ENCODE peak calls at places on chromosomes 16 and 17, in four cellular contexts. G is EL, Q is cardiac fibroblast, F is NCI-H510A treated with DMSO at 0.1 percent for 48 hours. C is an unnamed sample.

GRCh38 chr16:50806099-50807062 is 64.5 kb downstream of the CYLD start:
- DNase-seq in G (peak; percentile 87), Q (peak; percentile 92), F (peak; percentile 97), C (peak; percentile 91)

GRCh38 chr16:52256310-52257078 is 290.4 kb downstream of the TOX3 start:
- DNase-seq in G (no peak), Q (no peak), F (no peak), C (no peak)

GRCh38 chr16:71214771-71215381 is 15.6 kb downstream of the HYDIN start:
- DNase-seq in G (no peak), Q (peak; percentile 10), F (peak; percentile 50), C (peak; percentile 25)

GRCh38 chr17:80192268-80192667 is 22.4 kb downstream of the CARD14 start:
- DNase-seq in G (no peak), Q (peak; percentile 19), F (no peak), C (peak; percentile 8)

GRCh38 chr17:42679001-42679491 is 2.3 kb upstream of the PLEKHH3 start:
- DNase-seq in G (peak; percentile 56), Q (peak; percentile 60), F (peak; percentile 76), C (peak; percentile 28)

GRCh38 chr17:5209396-5209795 is 17.7 kb upstream of the ZNF594 start:
- DNase-seq in G (peak; percentile 36), Q (no peak), F (no peak), C (no peak)

GRCh38 chr16:17544785-17545184 is 74.0 kb upstream of the XYLT1 start:
- DNase-seq in G (no peak), Q (no peak), F (no peak), C (no peak)

GRCh38 chr16:1911467-1912214 is 6.6 kb downstream of the HS3ST6 start:
- DNase-seq in G (no peak), Q (no peak), F (no peak), C (no peak)

GRCh38 chr17:31289790-31290189 is 7.2 kb downstream of the OMG start:
- DNase-seq in G (peak; percentile 49), Q (no peak), F (no peak), C (no peak)

GRCh38 chr16:68079616-68080344 is 5.4 kb upstream of the NFATC3 start:
- DNase-seq in G (no peak), Q (peak; percentile 75), F (no peak), C (peak; percentile 63)

GRCh38 chr17:19533036-19533717 is 477 bp upstream of the SLC47A1 start:
- DNase-seq in G (no peak), Q (no peak), F (no peak), C (peak; percentile 12)

GRCh38 chr17:73349138-73349537 is 37.3 kb upstream of the CDC42EP4 start:
- DNase-seq in G (no peak), Q (peak; percentile 61), F (no peak), C (no peak)

GRCh38 chr17:38724337-38724988 is 5.7 kb upstream of the CISD3 start:
- DNase-seq in G (no peak), Q (no peak), F (peak; percentile 78), C (peak; percentile 50)

GRCh38 chr16:88834670-88835069 is 22.1 kb downstream of the GALNS start:
- DNase-seq in G (no peak), Q (no peak), F (no peak), C (no peak)

GRCh38 chr16:3530371-3530914 is 29.6 kb downstream of the CLUAP1 start:
- DNase-seq in G (no peak), Q (no peak), F (no peak), C (no peak)

GRCh38 chr16:4537376-4538066 is 1.1 kb downstream of the CDIP1 start:
- DNase-seq in G (no peak), Q (no peak), F (no peak), C (no peak)

GRCh38 chr17:82837586-82838320 is 2.1 kb downstream of the ZNF750 start:
- DNase-seq in G (no peak), Q (no peak), F (no peak), C (no peak)

GRCh38 chr17:68733241-68734176 is 132.3 kb upstream of the FAM20A start:
- DNase-seq in G (peak; percentile 51), Q (peak; percentile 91), F (no peak), C (peak; percentile 66)

GRCh38 chr16:4915226-4915761 is 21.7 kb downstream of the PPL start:
- DNase-seq in G (peak; percentile 90), Q (peak; percentile 47), F (no peak), C (no peak)

GRCh38 chr17:45942284-45942683 is 47.9 kb downstream of the MAPT start:
- DNase-seq in G (peak; percentile 41), Q (peak; percentile 26), F (no peak), C (no peak)

GRCh38 chr16:72620348-72620747 is 427.6 kb downstream of the ZFHX3 start:
- DNase-seq in G (no peak), Q (no peak), F (peak; percentile 15), C (no peak)

GRCh38 chr17:44219126-44219635 is 294 bp downstream of the UBTF start:
- DNase-seq in G (peak; percentile 76), Q (peak; percentile 79), F (peak; percentile 31), C (peak; percentile 54)

C was measured in endothelial cell of umbilical vein.